ENCODE peak calls at places on chromosomes 12 and 14, in seven cellular contexts. O is dorsolateral prefrontal cortex; F is activated T-cell treated with anti-CD3 and anti-CD28 coated beads, Interleukin-2, amount 50 U/mL, for 72 hours; K is HFFc6; X is naive thymus-derived CD8-positive, alpha-beta T cell; Y is mesothelial cell of epicardium; W is lower leg skin. G is an unnamed sample.

GRCh38 chr12:116319851-116320621 is 42.5 kb upstream of the MED13L start:
- DNase-seq in K (peak), O (no peak), W (peak), F (peak), X (no peak), Y (no peak), G (no peak)

GRCh38 chr14:99436247-99437180 is 44.1 kb downstream of the SETD3 start:
- DNase-seq in W (no peak), K (peak), O (no peak), F (no peak), Y (no peak), X (no peak), G (no peak)

GRCh38 chr12:2008677-2009076 is 4.4 kb upstream of the DCP1B start:
- DNase-seq in X (no peak), Y (no peak), K (no peak), F (no peak), W (no peak), O (no peak), G (no peak)

GRCh38 chr14:94046696-94047250 is 20.6 kb downstream of the OTUB2 start:
- DNase-seq in Y (no peak), F (no peak), W (no peak), O (no peak), X (no peak), K (no peak), G (no peak)

GRCh38 chr12:114904254-114905003 is 220.5 kb upstream of the TBX3 start:
- DNase-seq in X (no peak), F (no peak), K (peak), W (no peak), O (no peak), Y (no peak), G (no peak)

GRCh38 chr12:19273482-19274330 is 144.2 kb downstream of the PLEKHA5 start:
- DNase-seq in W (peak), F (peak), X (peak), Y (no peak), K (peak), O (no peak), G (peak)

GRCh38 chr14:30608533-30609006 is 13.5 kb upstream of the SCFD1 start:
- DNase-seq in O (no peak), F (no peak), W (no peak), K (peak), Y (no peak), X (no peak), G (no peak)

GRCh38 chr12:124727244-124727673 is 136.4 kb downstream of the SCARB1 start:
- DNase-seq in K (peak), F (no peak), Y (no peak), O (peak), X (no peak), W (peak), G (no peak)

GRCh38 chr12:102498471-102498870 is 18.1 kb upstream of the IGF1 start:
- DNase-seq in K (no peak), F (no peak), X (no peak), W (no peak), Y (no peak), O (no peak), G (no peak)

GRCh38 chr14:91523972-91524371 is 13.9 kb upstream of the PPP4R3A start:
- DNase-seq in Y (no peak), F (no peak), K (no peak), X (no peak), W (no peak), O (no peak), G (no peak)

GRCh38 chr12:67698711-67699603 is 50.4 kb downstream of the DYRK2 start:
- DNase-seq in O (no peak), Y (no peak), W (no peak), K (peak), X (no peak), F (peak), G (no peak)

GRCh38 chr14:95482967-95483842 is 33.2 kb downstream of the SYNE3 start:
- DNase-seq in K (peak), O (peak), Y (no peak), F (no peak), W (peak), X (no peak), G (no peak)

GRCh38 chr12:120290541-120291312 is 976 bp downstream of the RNU4-2 start:
- DNase-seq in O (no peak), X (no peak), W (peak), K (no peak), Y (peak), F (peak), G (no peak)

GRCh38 chr12:104462931-104463339 is 6.2 kb downstream of the CHST11 start:
- DNase-seq in F (peak), Y (no peak), W (no peak), K (no peak), X (peak), O (no peak), G (no peak)

GRCh38 chr12:32331133-32331532 is 68.2 kb upstream of the FGD4 start:
- DNase-seq in W (no peak), F (no peak), X (no peak), K (peak), O (no peak), Y (no peak), G (no peak)

GRCh38 chr12:27733052-27733656 is 22.5 kb downstream of the MRPS35 start:
- DNase-seq in O (no peak), X (no peak), W (no peak), K (peak), Y (peak), F (peak), G (no peak)

GRCh38 chr12:3999904-4000303 is 126.7 kb upstream of the PARP11 start:
- DNase-seq in K (no peak), W (no peak), X (no peak), O (no peak), F (no peak), Y (no peak), G (no peak)

GRCh38 chr14:85947461-85947860 is 417.5 kb downstream of the FLRT2 start:
- DNase-seq in F (no peak), X (no peak), W (no peak), O (no peak), Y (no peak), K (no peak), G (no peak)

GRCh38 chr14:42163136-42163535 is 556.5 kb downstream of the LRFN5 start:
- DNase-seq in K (no peak), Y (no peak), O (no peak), F (no peak), X (no peak), W (no peak), G (no peak)

GRCh38 chr14:66405158-66405557 is 81.0 kb upstream of the CCDC196 start:
- DNase-seq in X (no peak), W (no peak), K (peak), F (no peak), O (no peak), Y (no peak), G (no peak)

GRCh38 chr12:100539209-100539608 is 34.3 kb upstream of the GAS2L3 start:
- DNase-seq in X (no peak), W (no peak), O (no peak), K (no peak), F (peak), Y (peak), G (no peak)

GRCh38 chr12:19482551-19483109 is 43.3 kb downstream of the AEBP2 start:
- DNase-seq in F (peak), Y (no peak), O (no peak), X (no peak), W (peak), K (no peak), G (no peak)

GRCh38 chr14:104980601-104981531 is 2.7 kb upstream of the AHNAK2 start:
- DNase-seq in F (no peak), X (no peak), W (no peak), K (no peak), O (no peak), Y (no peak), G (no peak)

GRCh38 chr12:93979189-93979588 is 169.2 kb upstream of the PLXNC1 start:
- DNase-seq in F (peak), Y (no peak), W (no peak), O (no peak), K (peak), X (no peak), G (no peak)

GRCh38 chr12:57175428-57176138 is 28.2 kb upstream of the LRP1-AS start:
- DNase-seq in W (peak), O (peak), K (peak), X (peak), F (peak), Y (peak), G (peak)

GRCh38 chr12:26402648-26403047 is 207.3 kb downstream of the SSPN start:
- DNase-seq in F (no peak), X (no peak), W (peak), O (no peak), K (no peak), Y (no peak), G (no peak)